ENCODE peak calls at places on chromosomes 2 and 18, in nine cellular contexts. S is tibial nerve, R is A549, H is upper lobe of left lung, I is sigmoid colon, M is SK-N-SH, Z is esophagus muscularis mucosa, F is transverse colon, T is K562. J is an unnamed sample.

GRCh38 chr18:58348947-58349346 is 279.9 kb downstream of the ALPK2 start:
- DNase-seq in H (no peak), I (no peak), S (no peak), M (no peak), F (no peak), R (no peak), T (no peak), Z (peak; percentile 82), J (no peak)

GRCh38 chr2:102619414-102620319 is at the start of gene SLC9A2:
- DNase-seq in R (peak; percentile 52), F (peak; percentile 59), Z (no peak), M (peak; percentile 33), S (no peak), T (peak; percentile 69), I (no peak), H (peak; percentile 90), J (peak; percentile 72)

GRCh38 chr2:195820867-195821565 is 164.0 kb downstream of the SLC39A10 start:
- DNase-seq in R (no peak), T (no peak), Z (no peak), F (no peak), M (no peak), H (no peak), S (no peak), I (no peak), J (no peak)

GRCh38 chr18:78986018-78986481 is 6.4 kb downstream of the SALL3 start:
- DNase-seq in T (no peak), R (peak; percentile 21), H (peak; percentile 41), I (no peak), F (no peak), Z (no peak), S (no peak), M (peak; percentile 58), J (no peak)

GRCh38 chr2:54903736-54904554 is 146.3 kb downstream of the RTN4 start:
- DNase-seq in Z (peak; percentile 83), T (no peak), I (peak; percentile 68), H (no peak), R (peak; percentile 91), S (no peak), F (peak; percentile 62), M (no peak), J (peak; percentile 50)

GRCh38 chr18:36378194-36378593 is 80.7 kb downstream of the FHOD3 start:
- DNase-seq in I (no peak), H (no peak), T (no peak), M (peak; percentile 69), Z (no peak), S (no peak), R (no peak), F (no peak), J (no peak)

GRCh38 chr2:72887032-72887835 is at the start of gene SPR:
- DNase-seq in Z (no peak), I (peak; percentile 82), S (peak; percentile 55), F (peak; percentile 85), R (peak; percentile 85), H (peak; percentile 96), M (peak; percentile 90), T (peak; percentile 88), J (peak; percentile 90)

GRCh38 chr2:157173740-157174184 is 83.7 kb upstream of the GALNT5 start:
- DNase-seq in R (peak; percentile 92), S (peak; percentile 67), Z (no peak), M (peak; percentile 4), I (no peak), F (no peak), T (no peak), H (no peak), J (no peak)

GRCh38 chr2:51994123-51994788 is 962.3 kb upstream of the NRXN1 start:
- DNase-seq in S (no peak), I (no peak), H (no peak), M (no peak), F (no peak), R (no peak), T (no peak), Z (no peak), J (no peak)

GRCh38 chr2:4047961-4048891 is 344.9 kb downstream of the DCDC2C start:
- DNase-seq in H (no peak), M (no peak), T (no peak), I (no peak), F (no peak), S (no peak), R (no peak), Z (peak; percentile 57), J (no peak)

GRCh38 chr2:1132328-1132964 is 181.8 kb downstream of the SNTG2 start:
- DNase-seq in R (no peak), H (no peak), T (no peak), Z (no peak), S (no peak), I (no peak), M (no peak), F (no peak), J (no peak)

GRCh38 chr2:150485871-150486538 is 1.5 kb downstream of the RND3 start:
- DNase-seq in T (no peak), I (peak; percentile 93), Z (no peak), S (peak; percentile 50), H (peak; percentile 93), M (peak; percentile 71), R (peak; percentile 71), F (peak; percentile 80), J (peak; percentile 80)

GRCh38 chr18:53796042-53796729 is 428.3 kb downstream of the MBD2 start:
- DNase-seq in M (no peak), F (no peak), Z (no peak), H (no peak), R (peak; percentile 7), I (no peak), T (no peak), S (peak; percentile 36), J (no peak)

GRCh38 chr2:225766431-225766830 is 366.9 kb downstream of the NYAP2 start:
- DNase-seq in R (peak; percentile 4), H (no peak), S (no peak), Z (no peak), T (no peak), M (no peak), F (no peak), I (no peak), J (no peak)

GRCh38 chr2:173898178-173898668 is 67.0 kb downstream of the SP3 start:
- DNase-seq in F (no peak), R (no peak), T (no peak), M (no peak), Z (no peak), S (no peak), I (no peak), H (no peak), J (no peak)

GRCh38 chr2:233287871-233288270 is 19.7 kb upstream of the SAG start:
- DNase-seq in H (no peak), M (no peak), Z (no peak), S (no peak), I (no peak), F (no peak), T (no peak), R (no peak), J (no peak)

GRCh38 chr2:23947350-23947749 is 7.1 kb downstream of the UBXN2A start:
- DNase-seq in R (no peak), Z (no peak), S (no peak), T (no peak), H (no peak), F (no peak), I (no peak), M (no peak), J (no peak)

GRCh38 chr2:66370824-66371223 is 64.1 kb upstream of the MEIS1 start:
- DNase-seq in F (no peak), H (no peak), S (no peak), T (no peak), M (no peak), I (no peak), Z (no peak), R (no peak), J (no peak)

GRCh38 chr2:74576830-74577229 is 22.3 kb downstream of the DOK1 start:
- DNase-seq in I (peak; percentile 68), F (no peak), M (no peak), Z (no peak), S (peak; percentile 76), T (no peak), H (no peak), R (no peak), J (no peak)
- TF ChIP-seq EP300 in I (no peak), F (no peak), M (no peak), Z (no peak), S (peak; percentile 90), T (no peak), H (peak; percentile 25), R (no peak), J (no peak)

GRCh38 chr2:41141146-41141791 is 689.4 kb upstream of the SLC8A1 start:
- DNase-seq in H (no peak), I (no peak), S (no peak), M (no peak), R (no peak), T (no peak), Z (no peak), F (no peak), J (no peak)
- H3K27ac ChIP-seq in H (no peak overlapping the region), I (no peak overlapping the region), S (no peak overlapping the region), M (no peak overlapping the region), R (no peak overlapping the region), T (no peak overlapping the region), Z (no peak overlapping the region), F (no peak overlapping the region), J (no peak overlapping the region)

DNA sequence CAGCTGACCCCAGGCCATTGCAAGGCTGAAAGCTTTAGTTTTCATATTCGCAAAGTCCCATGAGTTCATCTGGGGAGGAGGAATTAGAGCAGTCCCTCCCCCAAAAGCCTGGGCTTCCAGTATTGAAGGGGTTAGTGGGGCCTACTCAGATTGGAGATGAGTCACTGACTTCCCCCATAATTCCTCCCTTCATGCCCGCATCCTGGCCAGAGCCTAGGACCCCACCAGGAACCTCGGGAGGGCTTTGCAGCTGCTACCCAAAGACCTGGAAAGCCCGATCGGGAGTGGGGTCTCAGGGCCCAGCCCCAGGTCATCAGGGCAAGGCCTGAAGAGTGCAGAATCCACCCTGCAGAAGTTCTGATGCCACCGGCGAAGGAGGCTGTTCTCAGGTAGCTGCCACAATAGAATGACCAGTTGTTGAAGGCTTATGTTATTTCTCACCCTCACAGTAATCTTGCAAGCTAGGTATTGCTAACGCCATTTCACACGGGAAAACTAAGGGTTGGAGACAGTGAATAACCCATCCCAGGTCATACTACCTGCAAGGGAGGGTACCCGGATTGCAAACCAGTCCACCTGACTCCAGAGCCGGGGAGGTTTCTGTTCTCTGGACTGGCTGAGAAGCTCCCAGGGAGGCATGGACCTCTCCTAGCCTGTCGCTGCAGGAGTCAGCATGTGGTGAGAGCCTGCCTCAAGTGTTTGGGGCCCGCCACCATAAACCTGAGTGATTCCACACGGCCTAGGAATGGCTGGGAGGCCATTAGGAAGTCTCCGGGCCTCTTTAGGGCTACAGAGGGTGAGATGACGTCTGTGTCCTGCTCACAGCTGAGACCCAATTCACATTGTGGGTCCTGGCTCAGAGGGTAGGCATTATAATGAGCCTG is 5.8 kb upstream of the ARID5A start:
- DNase-seq in I (peak; percentile 61), M (no peak), R (no peak), Z (no peak), H (no peak), T (no peak), F (no peak), S (no peak), J (no peak)
- H3K4me1 ChIP-seq in I (peaks cover 75% of the 10 kb centered on the region), M (peaks cover 27% of the 10 kb centered on the region), R (peaks cover 27% of the 10 kb centered on the region), Z (peaks cover 93% of the 10 kb centered on the region), H (peaks cover 58% of the 10 kb centered on the region), T (peaks cover 18% of the 10 kb centered on the region), F (peaks cover 54% of the 10 kb centered on the region), S (peaks cover 85% of the 10 kb centered on the region), J (peaks cover 93% of the 10 kb centered on the region)

DNA sequence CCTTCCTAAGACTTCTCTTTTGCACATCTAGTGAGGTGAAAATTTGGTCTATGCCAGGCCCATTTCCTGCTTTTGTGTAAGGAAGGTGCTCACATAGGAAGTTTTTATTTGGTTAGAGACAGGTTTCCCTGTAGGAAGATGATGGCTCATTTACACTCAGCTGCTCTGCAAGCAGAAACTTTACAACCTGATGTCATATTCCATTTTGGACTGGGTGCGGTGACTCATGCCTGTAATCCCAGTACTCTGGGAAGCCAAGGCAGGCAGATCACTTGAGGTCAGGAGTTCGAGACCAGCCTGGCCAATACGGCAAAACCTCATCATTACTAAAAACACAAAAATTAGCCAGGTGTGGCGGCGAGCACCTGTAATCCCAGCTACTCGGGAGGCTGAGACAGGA is 35.8 kb downstream of the CASP10 start:
- DNase-seq in I (no peak), R (no peak), T (no peak), F (peak; percentile 56), S (no peak), H (no peak), M (no peak), Z (peak; percentile 29), J (no peak)
- TF ChIP-seq EP300 in I (no peak), R (no peak), T (no peak), F (no peak), S (no peak), H (no peak), M (no peak), Z (no peak), J (no peak)